ENCODE peak calls at places on chromosomes 12 and 14, in nine cellular contexts. Z, A, Q, V, R, M, Y, W and C are unnamed samples.

GRCh38 chr12:92702754-92703679 is at the start of gene PLEKHG7:
- DNase-seq in Z (peak; percentile 37), W (peak; percentile 9), V (no peak), Y (no peak), A (no peak), R (no peak), Q (no peak), M (peak; percentile 46), C (no peak)

GRCh38 chr12:79086546-79086945 is 222.0 kb downstream of the SYT1 start:
- DNase-seq in Q (no peak), A (no peak), M (no peak), R (no peak), W (no peak), Z (no peak), V (no peak), Y (no peak), C (no peak)

GRCh38 chr12:89924191-89924590 is 215.6 kb upstream of the ATP2B1 start:
- DNase-seq in Q (no peak), Y (no peak), R (no peak), V (no peak), A (no peak), M (no peak), W (no peak), Z (no peak), C (no peak)

GRCh38 chr14:57714487-57714899 is 151.4 kb downstream of the SLC35F4 start:
- DNase-seq in V (no peak), Y (no peak), R (no peak), W (no peak), Q (no peak), M (no peak), A (no peak), Z (no peak), C (no peak)

GRCh38 chr12:76246611-76247010 is 101.6 kb downstream of the BBS10 start:
- DNase-seq in Z (no peak), W (no peak), V (no peak), Y (no peak), R (no peak), Q (no peak), A (no peak), M (no peak), C (no peak)

GRCh38 chr14:52950898-52951729 is at the start of gene FERMT2:
- DNase-seq in R (peak; percentile 82), Z (peak; percentile 76), Y (peak; percentile 89), M (peak; percentile 86), A (no peak), W (peak; percentile 86), V (peak; percentile 96), Q (peak; percentile 96), C (peak; percentile 60)

GRCh38 chr14:51318777-51319176 is 78.7 kb downstream of the TMX1 start:
- DNase-seq in W (no peak), R (no peak), V (no peak), A (no peak), Y (no peak), Z (no peak), M (no peak), Q (no peak), C (no peak)

GRCh38 chr14:51595831-51596472 is 55.8 kb upstream of the FRMD6 start:
- DNase-seq in V (no peak), W (no peak), Y (no peak), Q (no peak), M (no peak), Z (no peak), R (no peak), A (no peak), C (no peak)

GRCh38 chr12:22700126-22700525 is 75.2 kb downstream of the ETNK1 start:
- DNase-seq in Y (no peak), R (peak; percentile 29), Q (no peak), M (no peak), Z (no peak), W (peak; percentile 31), A (no peak), V (no peak), C (no peak)

GRCh38 chr14:22824711-22825359 is 4.9 kb upstream of the MRPL52 start:
- DNase-seq in R (peak; percentile 98), Y (no peak), Q (peak; percentile 73), W (peak; percentile 81), Z (no peak), A (no peak), M (no peak), V (peak; percentile 82), C (peak; percentile 48)

GRCh38 chr12:78559441-78559840 is 305.1 kb upstream of the SYT1 start:
- DNase-seq in A (no peak), R (peak; percentile 6), V (no peak), Q (no peak), Y (no peak), Z (no peak), M (no peak), W (no peak), C (no peak)

GRCh38 chr12:70609203-70609602 is 28.0 kb downstream of the PTPRB start:
- DNase-seq in R (no peak), M (no peak), A (no peak), Q (no peak), Z (no peak), V (no peak), W (no peak), Y (no peak), C (no peak)

GRCh38 chr14:103374121-103374520 is 11.1 kb upstream of the MARK3 start:
- DNase-seq in Z (no peak), V (no peak), W (no peak), M (no peak), Q (no peak), Y (no peak), R (no peak), A (no peak), C (no peak)

GRCh38 chr12:53326460-53327185 is 5.2 kb upstream of the AAAS start:
- DNase-seq in R (no peak), V (no peak), M (no peak), Y (no peak), A (no peak), Z (no peak), Q (no peak), W (no peak), C (no peak)

GRCh38 chr14:64504897-64505771 is 564 bp downstream of the ZBTB1 start:
- DNase-seq in Q (peak; percentile 96), A (peak; percentile 62), Y (peak; percentile 90), M (peak; percentile 90), W (peak; percentile 86), V (peak; percentile 98), Z (peak; percentile 92), R (peak; percentile 83), C (peak; percentile 64)
- TF ChIP-seq POLR2A in Q (no peak), A (peak; percentile 9), Y (no peak), M (no peak), W (no peak), V (no peak), Z (no peak), R (no peak), C (no peak)

GRCh38 chr12:96400631-96401060 is 407 bp upstream of the CDK17 start:
- DNase-seq in R (peak; percentile 39), W (peak; percentile 48), V (no peak), Q (no peak), Y (no peak), Z (no peak), M (no peak), A (no peak), C (no peak)
- TF ChIP-seq POLR2A in R (no peak), W (peak; percentile 0), V (no peak), Q (no peak), Y (no peak), Z (no peak), M (no peak), A (no peak), C (no peak)

GRCh38 chr12:9753042-9753820 is 7.5 kb downstream of the CD69 start:
- DNase-seq in M (no peak), Q (no peak), Z (no peak), W (no peak), A (no peak), R (no peak), V (no peak), Y (no peak), C (no peak)

GRCh38 chr12:9754097-9754964 is 6.4 kb downstream of the CD69 start:
- DNase-seq in V (no peak), Q (no peak), Y (no peak), Z (no peak), W (no peak), A (no peak), R (no peak), M (no peak), C (no peak)

GRCh38 chr12:9752145-9752717 is 8.5 kb downstream of the CD69 start:
- DNase-seq in Q (no peak), A (no peak), Z (no peak), R (no peak), M (no peak), V (no peak), Y (no peak), W (no peak), C (no peak)

GRCh38 chr12:9750276-9751203 is 10.2 kb downstream of the CD69 start:
- DNase-seq in M (no peak), V (peak; percentile 84), R (peak; percentile 56), Z (peak; percentile 31), A (no peak), W (peak; percentile 77), Y (peak; percentile 28), Q (peak; percentile 69), C (peak; percentile 45)

DNA sequence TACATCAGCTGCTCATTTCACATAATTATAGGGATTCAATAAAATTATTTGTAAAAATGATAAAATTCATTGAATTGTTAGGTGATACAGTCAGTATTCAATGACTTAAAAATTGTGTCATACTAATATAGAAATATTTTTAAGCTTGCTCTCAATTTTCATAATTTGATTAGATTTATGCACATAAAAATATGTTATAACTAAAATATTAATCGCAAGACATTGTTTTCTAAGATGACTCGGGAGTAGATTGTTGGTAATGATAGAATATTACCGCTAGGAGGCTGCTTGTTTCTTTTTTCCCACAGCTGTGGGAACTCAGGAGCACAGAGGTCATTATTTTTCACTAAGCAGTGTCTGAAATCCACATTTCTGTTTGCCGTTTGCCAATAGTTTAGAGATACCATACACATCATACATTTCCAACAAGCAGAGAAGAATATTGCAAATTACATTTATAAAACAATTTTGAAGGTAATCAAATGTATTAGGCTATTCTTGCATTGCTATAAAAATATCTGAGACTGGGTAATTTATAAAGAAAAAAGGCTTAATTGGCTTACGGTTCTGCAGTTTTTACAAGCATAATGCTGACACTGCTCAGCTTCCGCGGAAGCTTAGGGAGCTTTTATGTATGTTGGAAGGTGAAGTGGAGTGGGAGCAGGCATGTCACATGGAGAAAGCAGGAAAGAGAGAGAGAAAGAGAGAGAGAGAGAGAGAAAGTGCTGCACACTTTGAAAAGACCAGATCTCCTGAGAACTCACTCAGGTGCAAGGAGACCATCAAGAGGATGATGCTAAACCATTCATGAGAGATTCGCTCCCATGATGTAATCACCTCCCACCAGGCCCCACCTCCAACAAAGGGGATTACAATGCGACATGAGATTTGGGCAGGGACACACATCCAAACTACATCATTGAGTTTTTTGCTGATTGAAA is 9.2 kb downstream of the CD69 start:
- DNase-seq in A (no peak), Y (no peak), R (peak; percentile 16), W (peak; percentile 45), M (no peak), Q (no peak), V (no peak), Z (no peak), C (peak; percentile 15)
- TF ChIP-seq POLR2A in A (no peak), Y (no peak), R (no peak), W (no peak), M (no peak), Q (no peak), V (no peak), Z (no peak), C (no peak)

GRCh38 chr14:50210074-50210473 is 21.3 kb downstream of the SOS2 start:
- DNase-seq in M (no peak), Z (no peak), W (no peak), V (no peak), Y (no peak), Q (no peak), R (no peak), A (no peak), C (no peak)
- TF ChIP-seq POLR2A in M (no peak), Z (no peak), W (no peak), V (no peak), Y (no peak), Q (no peak), R (no peak), A (no peak), C (no peak)